ENCODE peak calls at places on chromosomes 1 and 21, in nine cellular contexts. One of them, this sample, is unnamed.

GRCh38 chr1:117886101-117886795 is 43.2 kb downstream of the GDAP2 start:
- DNase-seq in endodermal cell: no peak
- DNase-seq in heart left ventricle: no peak
- DNase-seq in kidney: no peak
- DNase-seq in HCT116: no peak
- DNase-seq in Caco-2: no peak
- DNase-seq in cardiac muscle cell: no peak
- DNase-seq in testis: no peak
- DNase-seq in PC-3: no peak
- DNase-seq in this sample: no peak

GRCh38 chr1:1318131-1318652 is 6.3 kb downstream of the INTS11 start:
- DNase-seq in endodermal cell: no peak
- DNase-seq in heart left ventricle: peak; percentile 89
- DNase-seq in kidney: no peak
- DNase-seq in HCT116: peak; percentile 65
- DNase-seq in Caco-2: no peak
- DNase-seq in cardiac muscle cell: no peak
- DNase-seq in testis: peak; percentile 91
- DNase-seq in PC-3: peak; percentile 99
- DNase-seq in this sample: peak; percentile 87

GRCh38 chr1:97308131-97308530 is 586.5 kb downstream of the PTBP2 start:
- DNase-seq in endodermal cell: no peak
- DNase-seq in heart left ventricle: no peak
- DNase-seq in kidney: no peak
- DNase-seq in HCT116: no peak
- DNase-seq in Caco-2: no peak
- DNase-seq in cardiac muscle cell: no peak
- DNase-seq in testis: no peak
- DNase-seq in PC-3: no peak
- DNase-seq in this sample: no peak

GRCh38 chr21:42007541-42007940 is 2.6 kb downstream of the ZBTB21 start:
- DNase-seq in endodermal cell: no peak
- DNase-seq in heart left ventricle: no peak
- DNase-seq in kidney: no peak
- DNase-seq in HCT116: no peak
- DNase-seq in Caco-2: no peak
- DNase-seq in cardiac muscle cell: no peak
- DNase-seq in testis: no peak
- DNase-seq in PC-3: no peak
- DNase-seq in this sample: no peak

GRCh38 chr1:181149326-181150000 is 61.0 kb downstream of the IER5 start:
- DNase-seq in endodermal cell: no peak
- DNase-seq in heart left ventricle: no peak
- DNase-seq in kidney: no peak
- DNase-seq in HCT116: no peak
- DNase-seq in Caco-2: no peak
- DNase-seq in cardiac muscle cell: no peak
- DNase-seq in testis: no peak
- DNase-seq in PC-3: no peak
- DNase-seq in this sample: no peak

GRCh38 chr1:183932412-183932811 is 105.1 kb downstream of the COLGALT2 start:
- DNase-seq in endodermal cell: no peak
- DNase-seq in heart left ventricle: peak; percentile 94
- DNase-seq in kidney: peak; percentile 85
- DNase-seq in HCT116: no peak
- DNase-seq in Caco-2: no peak
- DNase-seq in cardiac muscle cell: no peak
- DNase-seq in testis: peak; percentile 83
- DNase-seq in PC-3: no peak
- DNase-seq in this sample: peak; percentile 65

GRCh38 chr1:32066489-32066873 is 6.3 kb upstream of the TMEM39B start:
- DNase-seq in endodermal cell: no peak
- DNase-seq in heart left ventricle: peak; percentile 59
- DNase-seq in kidney: no peak
- DNase-seq in HCT116: peak; percentile 48
- DNase-seq in Caco-2: no peak
- DNase-seq in cardiac muscle cell: no peak
- DNase-seq in testis: peak; percentile 67
- DNase-seq in PC-3: peak; percentile 94
- DNase-seq in this sample: no peak

GRCh38 chr1:29417558-29417858 is 181.2 kb downstream of the PTPRU start:
- DNase-seq in endodermal cell: no peak
- DNase-seq in heart left ventricle: no peak
- DNase-seq in kidney: no peak
- DNase-seq in HCT116: no peak
- DNase-seq in Caco-2: no peak
- DNase-seq in cardiac muscle cell: no peak
- DNase-seq in testis: no peak
- DNase-seq in PC-3: no peak
- DNase-seq in this sample: no peak

GRCh38 chr1:113976609-113977278 is 2.5 kb upstream of the OLFML3 start:
- DNase-seq in endodermal cell: peak; percentile 62
- DNase-seq in heart left ventricle: no peak
- DNase-seq in kidney: no peak
- DNase-seq in HCT116: peak; percentile 3
- DNase-seq in Caco-2: peak; percentile 19
- DNase-seq in cardiac muscle cell: peak; percentile 41
- DNase-seq in testis: peak; percentile 23
- DNase-seq in PC-3: peak; percentile 62
- DNase-seq in this sample: no peak

GRCh38 chr1:71428029-71428428 is 347.2 kb upstream of the ZRANB2 start:
- DNase-seq in endodermal cell: no peak
- DNase-seq in heart left ventricle: no peak
- DNase-seq in kidney: no peak
- DNase-seq in HCT116: no peak
- DNase-seq in Caco-2: no peak
- DNase-seq in cardiac muscle cell: no peak
- DNase-seq in testis: no peak
- DNase-seq in PC-3: no peak
- DNase-seq in this sample: no peak

GRCh38 chr1:168291222-168291824 is 10.6 kb downstream of the TBX19 start:
- DNase-seq in endodermal cell: no peak
- DNase-seq in heart left ventricle: no peak
- DNase-seq in kidney: no peak
- DNase-seq in HCT116: no peak
- DNase-seq in Caco-2: no peak
- DNase-seq in cardiac muscle cell: no peak
- DNase-seq in testis: no peak
- DNase-seq in PC-3: no peak
- DNase-seq in this sample: no peak

GRCh38 chr1:10696977-10697376 is 99.5 kb downstream of the CASZ1 start:
- DNase-seq in endodermal cell: no peak
- DNase-seq in heart left ventricle: no peak
- DNase-seq in kidney: no peak
- DNase-seq in HCT116: no peak
- DNase-seq in Caco-2: no peak
- DNase-seq in cardiac muscle cell: no peak
- DNase-seq in testis: no peak
- DNase-seq in PC-3: no peak
- DNase-seq in this sample: no peak

GRCh38 chr1:157551694-157552693 is at the start of gene FCRL5:
- DNase-seq in endodermal cell: no peak
- DNase-seq in heart left ventricle: no peak
- DNase-seq in kidney: no peak
- DNase-seq in HCT116: no peak
- DNase-seq in Caco-2: no peak
- DNase-seq in cardiac muscle cell: no peak
- DNase-seq in testis: no peak
- DNase-seq in PC-3: no peak
- DNase-seq in this sample: no peak

GRCh38 chr1:241600496-241600901 is 39.7 kb downstream of the CHML start:
- DNase-seq in endodermal cell: no peak
- DNase-seq in heart left ventricle: no peak
- DNase-seq in kidney: no peak
- DNase-seq in HCT116: no peak
- DNase-seq in Caco-2: no peak
- DNase-seq in cardiac muscle cell: no peak
- DNase-seq in testis: no peak
- DNase-seq in PC-3: no peak
- DNase-seq in this sample: no peak

GRCh38 chr1:167292216-167292615 is 71.5 kb downstream of the POU2F1 start:
- DNase-seq in endodermal cell: no peak
- DNase-seq in heart left ventricle: no peak
- DNase-seq in kidney: no peak
- DNase-seq in HCT116: no peak
- DNase-seq in Caco-2: no peak
- DNase-seq in cardiac muscle cell: no peak
- DNase-seq in testis: no peak
- DNase-seq in PC-3: no peak
- DNase-seq in this sample: no peak

GRCh38 chr21:45612096-45613019 is 31.2 kb upstream of the PCBP3 start:
- DNase-seq in endodermal cell: peak; percentile 35
- DNase-seq in heart left ventricle: no peak
- DNase-seq in kidney: peak; percentile 66
- DNase-seq in HCT116: no peak
- DNase-seq in Caco-2: no peak
- DNase-seq in cardiac muscle cell: no peak
- DNase-seq in testis: no peak
- DNase-seq in PC-3: peak; percentile 82
- DNase-seq in this sample: peak; percentile 59

GRCh38 chr1:205228052-205228451 is 306 bp downstream of the TMCC2 start:
- DNase-seq in endodermal cell: no peak
- DNase-seq in heart left ventricle: no peak
- DNase-seq in kidney: no peak
- DNase-seq in HCT116: no peak
- DNase-seq in Caco-2: no peak
- DNase-seq in cardiac muscle cell: no peak
- DNase-seq in testis: no peak
- DNase-seq in PC-3: no peak
- DNase-seq in this sample: no peak

GRCh38 chr1:202131956-202132821 is 9.5 kb downstream of the GPR37L1 start:
- DNase-seq in endodermal cell: peak; percentile 55
- DNase-seq in heart left ventricle: peak; percentile 77
- DNase-seq in kidney: peak; percentile 92
- DNase-seq in HCT116: no peak
- DNase-seq in Caco-2: peak; percentile 45
- DNase-seq in cardiac muscle cell: no peak
- DNase-seq in testis: peak; percentile 91
- DNase-seq in PC-3: no peak
- DNase-seq in this sample: peak; percentile 83

GRCh38 chr1:25833158-25833557 is 13.4 kb downstream of the MTFR1L start:
- DNase-seq in endodermal cell: no peak
- DNase-seq in heart left ventricle: no peak
- DNase-seq in kidney: no peak
- DNase-seq in HCT116: no peak
- DNase-seq in Caco-2: no peak
- DNase-seq in cardiac muscle cell: no peak
- DNase-seq in testis: no peak
- DNase-seq in PC-3: no peak
- DNase-seq in this sample: no peak

GRCh38 chr1:21827141-21827679 is 15.1 kb downstream of the LDLRAD2 start:
- DNase-seq in endodermal cell: no peak
- DNase-seq in heart left ventricle: no peak
- DNase-seq in kidney: no peak
- DNase-seq in HCT116: no peak
- DNase-seq in Caco-2: no peak
- DNase-seq in cardiac muscle cell: no peak
- DNase-seq in testis: no peak
- DNase-seq in PC-3: no peak
- DNase-seq in this sample: no peak
- H3K36me3 ChIP-seq in endodermal cell: peaks cover 56% of the 10 kb centered on the region
- H3K36me3 ChIP-seq in heart left ventricle: peaks cover 52% of the 10 kb centered on the region
- H3K36me3 ChIP-seq in kidney: peaks cover 11% of the 10 kb centered on the region
- H3K36me3 ChIP-seq in HCT116: no peaks in the 10 kb centered on the region
- H3K36me3 ChIP-seq in Caco-2: peaks cover 2% of the 10 kb centered on the region
- H3K36me3 ChIP-seq in cardiac muscle cell: peaks cover 53% of the 10 kb centered on the region
- H3K36me3 ChIP-seq in testis: no peaks in the 10 kb centered on the region
- H3K36me3 ChIP-seq in PC-3: no peaks in the 10 kb centered on the region
- H3K36me3 ChIP-seq in this sample: peaks cover 97% of the 10 kb centered on the region

GRCh38 chr1:151310986-151311385 is 16.2 kb downstream of the PI4KB start:
- DNase-seq in endodermal cell: no peak
- DNase-seq in heart left ventricle: no peak
- DNase-seq in kidney: no peak
- DNase-seq in HCT116: no peak
- DNase-seq in Caco-2: no peak
- DNase-seq in cardiac muscle cell: no peak
- DNase-seq in testis: no peak
- DNase-seq in PC-3: no peak
- DNase-seq in this sample: no peak
- H3K4me1 ChIP-seq in endodermal cell: peaks cover 10% of the 10 kb centered on the region
- H3K4me1 ChIP-seq in heart left ventricle: peaks cover 45% of the 10 kb centered on the region
- H3K4me1 ChIP-seq in kidney: peaks cover 26% of the 10 kb centered on the region
- H3K4me1 ChIP-seq in HCT116: peaks cover 34% of the 10 kb centered on the region
- H3K4me1 ChIP-seq in Caco-2: peaks cover 63% of the 10 kb centered on the region
- H3K4me1 ChIP-seq in cardiac muscle cell: no peaks in the 10 kb centered on the region
- H3K4me1 ChIP-seq in testis: peaks cover 45% of the 10 kb centered on the region
- H3K4me1 ChIP-seq in PC-3: peaks cover 51% of the 10 kb centered on the region
- H3K4me1 ChIP-seq in this sample: peaks cover 36% of the 10 kb centered on the region

DNA sequence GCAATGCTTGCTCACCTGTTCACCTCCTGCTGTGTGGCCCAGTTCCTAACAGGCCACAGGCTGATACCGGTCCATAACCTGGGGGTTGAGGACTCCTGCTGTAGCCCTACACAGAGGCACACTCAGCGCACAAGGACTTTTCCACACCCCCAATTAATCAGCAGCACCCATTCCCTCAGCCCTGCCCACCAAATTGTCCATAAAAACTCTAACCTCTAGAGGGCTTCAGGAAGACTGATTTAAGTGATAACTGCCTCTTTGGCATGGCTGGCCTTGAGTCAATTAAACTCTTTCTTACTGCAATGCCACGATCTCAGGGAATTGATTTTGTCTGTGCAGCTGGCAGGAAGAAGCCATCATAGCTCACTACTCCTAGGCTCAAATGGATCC is 71.3 kb upstream of the MUTYH start:
- DNase-seq in endodermal cell: peak; percentile 38
- DNase-seq in heart left ventricle: no peak
- DNase-seq in kidney: no peak
- DNase-seq in HCT116: peak; percentile 8
- DNase-seq in Caco-2: no peak
- DNase-seq in cardiac muscle cell: no peak
- DNase-seq in testis: no peak
- DNase-seq in PC-3: peak; percentile 48
- DNase-seq in this sample: no peak
- TF ChIP-seq CTCF in endodermal cell: peak; percentile 53
- TF ChIP-seq CTCF in heart left ventricle: no peak
- TF ChIP-seq CTCF in kidney: no peak
- TF ChIP-seq CTCF in HCT116: peak; percentile 38
- TF ChIP-seq CTCF in Caco-2: no peak
- TF ChIP-seq CTCF in cardiac muscle cell: no peak
- TF ChIP-seq CTCF in testis: no peak
- TF ChIP-seq CTCF in PC-3: peak; percentile 42
- TF ChIP-seq CTCF in this sample: no peak

GRCh38 chr1:170240409-170240808 is 94.7 kb downstream of the NTMT2 start:
- DNase-seq in endodermal cell: no peak
- DNase-seq in heart left ventricle: no peak
- DNase-seq in kidney: no peak
- DNase-seq in HCT116: no peak
- DNase-seq in Caco-2: no peak
- DNase-seq in cardiac muscle cell: no peak
- DNase-seq in testis: no peak
- DNase-seq in PC-3: no peak
- DNase-seq in this sample: no peak

GRCh38 chr1:170241266-170241851 is 95.6 kb downstream of the NTMT2 start:
- DNase-seq in endodermal cell: no peak
- DNase-seq in heart left ventricle: no peak
- DNase-seq in kidney: no peak
- DNase-seq in HCT116: no peak
- DNase-seq in Caco-2: no peak
- DNase-seq in cardiac muscle cell: no peak
- DNase-seq in testis: no peak
- DNase-seq in PC-3: no peak
- DNase-seq in this sample: no peak

GRCh38 chr1:170238704-170239391 is 93.1 kb downstream of the NTMT2 start:
- DNase-seq in endodermal cell: no peak
- DNase-seq in heart left ventricle: no peak
- DNase-seq in kidney: no peak
- DNase-seq in HCT116: no peak
- DNase-seq in Caco-2: no peak
- DNase-seq in cardiac muscle cell: no peak
- DNase-seq in testis: no peak
- DNase-seq in PC-3: no peak
- DNase-seq in this sample: no peak

GRCh38 chr1:170239445-170239844 is 93.7 kb downstream of the NTMT2 start:
- DNase-seq in endodermal cell: no peak
- DNase-seq in heart left ventricle: no peak
- DNase-seq in kidney: no peak
- DNase-seq in HCT116: no peak
- DNase-seq in Caco-2: no peak
- DNase-seq in cardiac muscle cell: no peak
- DNase-seq in testis: no peak
- DNase-seq in PC-3: peak; percentile 64
- DNase-seq in this sample: no peak
- H3K36me3 ChIP-seq in endodermal cell: no peaks in the 10 kb centered on the region
- H3K36me3 ChIP-seq in heart left ventricle: no peaks in the 10 kb centered on the region
- H3K36me3 ChIP-seq in kidney: no peaks in the 10 kb centered on the region
- H3K36me3 ChIP-seq in HCT116: no peaks in the 10 kb centered on the region
- H3K36me3 ChIP-seq in Caco-2: no peaks in the 10 kb centered on the region
- H3K36me3 ChIP-seq in cardiac muscle cell: no peaks in the 10 kb centered on the region
- H3K36me3 ChIP-seq in testis: no peaks in the 10 kb centered on the region
- H3K36me3 ChIP-seq in PC-3: no peaks in the 10 kb centered on the region
- H3K36me3 ChIP-seq in this sample: no peaks in the 10 kb centered on the region

This sample was measured in upper lobe of right lung.